ENCODE peak calls at places on chromosomes 16 and 17, in five cellular contexts. W, V, N, J and L are unnamed samples.

GRCh38 chr17:79126139-79126538 is 51.5 kb downstream of the ENGASE start:
- DNase-seq in W (no peak), V (no peak), J (no peak), N (no peak), L (no peak)

GRCh38 chr17:48198950-48199541 is 91.5 kb downstream of the SNX11 start:
- DNase-seq in N (no peak), V (no peak), W (no peak), J (no peak), L (no peak)

GRCh38 chr16:2963611-2964415 is at the start of gene KREMEN2:
- DNase-seq in W (no peak), V (peak), J (peak), N (no peak), L (peak)

GRCh38 chr17:81365148-81365600 is 30.1 kb upstream of the BAHCC1 start:
- DNase-seq in V (peak), W (peak), N (peak), J (no peak), L (no peak)

GRCh38 chr17:81939881-81940385 is 2.8 kb upstream of the PYCR1 start:
- DNase-seq in W (peak), N (no peak), V (no peak), J (no peak), L (no peak)

GRCh38 chr17:50638851-50639767 is 4.4 kb downstream of the ABCC3 start:
- DNase-seq in V (peak), N (peak), W (peak), J (peak), L (no peak)

GRCh38 chr16:88974080-88974479 is 2.9 kb downstream of the CBFA2T3 start:
- DNase-seq in W (no peak), N (no peak), J (no peak), V (no peak), L (no peak)

GRCh38 chr17:6276711-6277110 is 158.2 kb downstream of the AIPL1 start:
- DNase-seq in N (no peak), W (no peak), J (no peak), V (no peak), L (no peak)

GRCh38 chr16:89084411-89084810 is 9.2 kb upstream of the ACSF3 start:
- DNase-seq in J (no peak), W (no peak), V (no peak), N (no peak), L (no peak)

GRCh38 chr17:17029938-17030337 is 12.3 kb upstream of the MPRIP start:
- DNase-seq in J (no peak), N (no peak), V (no peak), W (no peak), L (no peak)

GRCh38 chr17:38601539-38602351 is 4.0 kb downstream of the SRCIN1 start:
- DNase-seq in W (no peak), V (no peak), N (no peak), J (no peak), L (no peak)

GRCh38 chr17:7042507-7043194 is 1.2 kb downstream of the SLC16A11 start:
- DNase-seq in W (no peak), N (no peak), V (no peak), J (no peak), L (peak)

GRCh38 chr17:29116652-29117439 is 63.4 kb downstream of the MYO18A start:
- DNase-seq in V (peak), J (peak), N (peak), W (peak), L (peak)

GRCh38 chr17:49038138-49038537 is 41.0 kb downstream of the IGF2BP1 start:
- DNase-seq in V (no peak), N (no peak), W (no peak), J (no peak), L (no peak)

GRCh38 chr17:13099906-13100305 is 82.1 kb upstream of the ELAC2 start:
- DNase-seq in W (no peak), J (no peak), N (no peak), V (no peak), L (no peak)

GRCh38 chr17:81870978-81871386 is at the start of gene ARHGDIA:
- DNase-seq in N (no peak), J (no peak), V (no peak), W (no peak), L (no peak)

GRCh38 chr16:67013823-67014640 is 14.9 kb upstream of the CBFB start:
- DNase-seq in J (peak), V (peak), N (peak), W (peak), L (peak)

GRCh38 chr16:16182918-16183317 is 40.4 kb downstream of the ABCC6 start:
- DNase-seq in V (no peak), W (no peak), N (no peak), J (no peak), L (no peak)

GRCh38 chr16:16185095-16185494 is 38.2 kb downstream of the ABCC6 start:
- DNase-seq in V (no peak), W (no peak), J (no peak), N (no peak), L (no peak)

GRCh38 chr16:16184594-16184993 is 38.7 kb downstream of the ABCC6 start:
- DNase-seq in V (no peak), J (no peak), W (no peak), N (no peak), L (no peak)

GRCh38 chr16:16186820-16187219 is 36.5 kb downstream of the ABCC6 start:
- DNase-seq in W (no peak), V (no peak), N (no peak), J (no peak), L (no peak)

DNA sequence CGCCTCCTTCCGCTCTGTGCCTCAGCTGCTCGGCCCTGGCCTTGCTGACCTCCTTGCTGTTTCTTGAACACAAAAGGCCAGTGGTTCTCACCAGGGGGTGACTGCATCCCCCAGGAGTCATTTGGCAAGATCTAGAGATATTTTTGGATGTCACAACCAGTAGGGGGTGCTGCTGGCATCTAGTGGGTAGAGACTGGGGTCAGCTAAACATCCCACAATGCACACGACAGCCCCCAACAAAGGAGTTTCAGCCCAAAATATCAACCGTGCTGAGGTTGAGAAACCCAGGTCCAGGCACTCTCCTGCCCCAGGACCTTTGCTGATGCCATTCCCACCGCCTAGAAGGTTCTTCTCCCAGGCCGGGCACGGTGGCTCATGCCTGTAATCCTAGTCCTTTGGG is 39.7 kb downstream of the ABCC6 start:
- DNase-seq in V (no peak), W (no peak), J (no peak), N (no peak), L (no peak)
- TF ChIP-seq CTCF in V (no peak), W (peak), J (no peak), N (peak), L (peak)

GRCh38 chr16:4626396-4626795 is 1.8 kb downstream of the MGRN1 start:
- DNase-seq in J (no peak), V (no peak), W (no peak), N (no peak), L (no peak)
- TF ChIP-seq CTCF in J (no peak), V (no peak), W (no peak), N (no peak), L (no peak)

DNA sequence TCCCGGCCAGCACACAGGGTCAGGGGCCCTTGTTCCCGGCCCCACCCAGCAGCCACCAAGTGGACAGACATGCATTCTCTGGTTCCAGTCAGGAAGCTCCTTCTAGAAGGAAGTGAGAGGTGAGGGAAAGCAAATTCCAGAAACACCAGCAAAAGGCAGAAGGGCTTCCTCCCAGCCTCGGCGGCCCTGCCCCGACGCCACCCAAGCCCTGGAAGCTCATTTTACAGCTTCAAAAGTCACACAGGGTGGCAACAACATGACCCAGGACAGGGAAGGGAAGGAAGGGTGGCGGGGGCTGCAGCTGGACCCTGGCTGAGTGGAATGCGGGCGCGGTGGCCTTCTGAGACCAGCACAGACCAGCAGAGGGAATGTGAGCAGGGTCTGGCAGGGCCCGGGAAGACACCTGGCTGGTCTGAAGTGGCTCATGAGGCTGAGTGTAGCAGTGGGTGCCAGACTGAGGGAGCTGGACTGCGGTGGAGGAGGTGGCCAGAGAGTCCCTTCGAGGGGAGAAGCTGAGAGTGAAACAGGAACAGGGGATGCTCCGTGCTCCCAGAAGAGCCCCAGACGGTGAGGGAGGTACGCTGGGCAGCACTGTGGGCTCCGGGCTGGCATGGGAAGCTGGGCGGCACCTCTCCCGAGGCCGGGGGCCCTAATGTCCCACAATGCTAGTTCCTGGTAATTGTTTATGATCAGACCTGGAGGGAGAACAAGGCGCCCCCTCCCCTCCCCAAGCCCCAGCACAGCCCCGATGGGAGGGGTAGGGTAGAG is 1.9 kb upstream of the UNC13D start:
- DNase-seq in V (no peak), W (no peak), J (no peak), N (no peak), L (peak)
- TF ChIP-seq CTCF in V (no peak), W (no peak), J (no peak), N (no peak), L (no peak)

GRCh38 chr17:58303981-58304734 is 23.4 kb upstream of the MPO start:
- DNase-seq in V (peak), W (peak), N (peak), J (peak), L (peak)
- TF ChIP-seq CTCF in V (peak), W (peak), N (peak), J (peak), L (peak)

GRCh38 chr17:58899191-58899590 is 143.5 kb downstream of the PPM1E start:
- DNase-seq in V (no peak), N (no peak), W (no peak), J (no peak), L (no peak)
- TF ChIP-seq CTCF in V (no peak), N (no peak), W (no peak), J (no peak), L (no peak)

GRCh38 chr16:30370444-30371247 is at the start of gene TBC1D10B:
- DNase-seq in W (peak), N (peak), J (peak), V (peak), L (peak)
- TF ChIP-seq CTCF in W (peak), N (peak), J (no peak), V (no peak), L (peak)

GRCh38 chr16:47581114-47581513 is 120.0 kb downstream of the PHKB start:
- DNase-seq in J (no peak), W (no peak), N (no peak), V (no peak), L (no peak)
- TF ChIP-seq CTCF in J (no peak), W (no peak), N (no peak), V (no peak), L (no peak)

GRCh38 chr16:53546988-53547391 is 44.0 kb upstream of the AKTIP start:
- DNase-seq in J (no peak), W (no peak), V (no peak), N (peak), L (no peak)

GRCh38 chr16:53537591-53537990 is 34.6 kb upstream of the AKTIP start:
- DNase-seq in J (no peak), W (no peak), V (no peak), N (no peak), L (no peak)

GRCh38 chr16:53545433-53545832 is 42.4 kb upstream of the AKTIP start:
- DNase-seq in W (no peak), N (no peak), J (no peak), V (no peak), L (no peak)

GRCh38 chr16:53541326-53541725 is 38.3 kb upstream of the AKTIP start:
- DNase-seq in J (no peak), W (peak), V (no peak), N (peak), L (no peak)

GRCh38 chr16:53542283-53542682 is 39.3 kb upstream of the AKTIP start:
- DNase-seq in V (no peak), J (no peak), N (no peak), W (no peak), L (no peak)
- TF ChIP-seq CTCF in V (no peak), J (no peak), N (no peak), W (no peak), L (no peak)

DNA sequence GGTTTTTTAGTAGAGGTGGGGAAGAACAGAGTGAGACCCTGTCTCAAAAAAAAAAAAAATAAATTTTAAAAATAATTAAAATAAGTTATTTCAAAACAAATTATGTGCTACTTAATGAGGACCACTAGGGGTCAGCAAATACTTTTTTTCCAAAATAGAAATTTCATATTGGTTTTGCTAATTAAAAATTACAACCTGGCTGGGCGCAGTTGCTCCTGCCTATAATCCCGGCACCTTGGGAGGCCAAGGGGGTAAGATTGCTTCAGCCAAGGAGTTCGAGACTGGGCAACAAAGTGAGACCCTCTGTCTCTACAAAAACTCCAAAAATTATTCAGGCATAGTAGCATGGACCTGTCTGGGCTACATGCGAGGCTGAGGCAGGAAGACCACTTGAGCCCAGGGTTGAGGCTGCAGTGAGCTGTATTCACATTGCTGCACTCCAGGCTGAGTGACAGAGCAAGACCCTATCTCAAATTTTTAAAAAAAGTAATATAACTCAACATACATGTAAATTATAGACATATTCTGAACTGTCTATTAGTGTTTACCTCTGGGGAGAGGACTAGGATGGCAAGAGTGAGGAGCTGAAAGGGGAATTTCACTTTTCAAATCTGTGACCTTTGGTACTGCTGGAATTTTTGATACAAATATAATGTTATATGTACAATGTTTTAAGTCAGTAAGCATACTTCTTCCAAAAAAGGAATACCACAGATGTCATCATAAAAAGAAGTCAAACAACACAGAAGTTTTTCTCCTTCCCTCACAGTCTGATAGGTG is 8.1 kb downstream of the MEIOB start:
- DNase-seq in V (no peak), J (no peak), W (peak), N (peak), L (peak)
- TF ChIP-seq CTCF in V (peak), J (peak), W (peak), N (peak), L (peak)

GRCh38 chr16:64846966-64847365 is 274.9 kb downstream of the CDH11 start:
- DNase-seq in W (no peak), V (no peak), N (no peak), J (no peak), L (no peak)

GRCh38 chr16:64841071-64841470 is 280.8 kb downstream of the CDH11 start:
- DNase-seq in V (no peak), J (no peak), W (peak), N (peak), L (no peak)

DNA sequence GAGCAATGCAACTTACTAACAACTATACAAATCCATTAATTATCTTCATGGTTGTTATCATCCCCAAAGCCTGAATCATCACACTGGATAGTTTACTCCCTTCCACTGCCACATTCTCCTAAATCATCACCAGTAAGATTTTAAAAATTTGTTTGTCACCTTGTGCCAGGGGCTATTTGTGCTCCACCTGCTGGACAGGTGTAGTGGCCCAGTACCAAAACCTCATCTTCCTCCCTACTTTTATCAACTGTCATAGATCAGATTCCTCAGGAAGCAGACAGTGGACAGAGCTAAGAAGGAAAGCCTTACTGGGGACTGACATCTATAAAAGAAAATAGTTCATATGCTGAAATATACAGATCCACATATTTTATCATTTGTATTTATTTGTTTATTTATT is 280.4 kb downstream of the CDH11 start:
- DNase-seq in W (no peak), N (no peak), V (no peak), J (no peak), L (no peak)
- TF ChIP-seq CTCF in W (no peak), N (no peak), V (no peak), J (no peak), L (no peak)